ENCODE peak calls at places on chromosome 7, in four cellular contexts. H is tibial nerve, N is H54, B is GM23338. P is an unnamed sample.

GRCh38 chr7:39749177-39749576 is 125.8 kb downstream of the RALA start:
- DNase-seq in H (no peak), N (peak), B (no peak), P (no peak)

GRCh38 chr7:70585071-70585470 is 546.9 kb upstream of the GALNT17 start:
- DNase-seq in H (no peak), N (no peak), B (peak), P (no peak)

GRCh38 chr7:39587393-39587792 is 21.2 kb downstream of the YAE1 start:
- DNase-seq in H (no peak), N (peak), B (no peak), P (no peak)

GRCh38 chr7:106054133-106054532 is 58.0 kb downstream of the SYPL1 start:
- DNase-seq in H (no peak), N (no peak), B (no peak), P (no peak)

GRCh38 chr7:37901890-37902524 is 14.6 kb downstream of the SFRP4 start:
- DNase-seq in H (no peak), N (no peak), B (no peak), P (no peak)

GRCh38 chr7:83413425-83413824 is 235.5 kb downstream of the SEMA3E start:
- DNase-seq in H (no peak), N (no peak), B (no peak), P (no peak)

GRCh38 chr7:129556607-129557120 is 54.3 kb downstream of the SMKR1 start:
- DNase-seq in H (no peak), N (no peak), B (no peak), P (no peak)

GRCh38 chr7:103990991-103991390 is 1.5 kb upstream of the RELN start:
- DNase-seq in H (no peak), N (no peak), B (no peak), P (no peak)

GRCh38 chr7:94179466-94179865 is 175.3 kb upstream of the BET1 start:
- DNase-seq in H (no peak), N (no peak), B (no peak), P (no peak)

GRCh38 chr7:148661471-148661870 is 37.2 kb upstream of the CUL1 start:
- DNase-seq in H (no peak), N (no peak), B (no peak), P (no peak)

GRCh38 chr7:30920021-30920583 is 8.4 kb downstream of the AQP1 start:
- DNase-seq in H (peak), N (no peak), B (no peak), P (no peak)

GRCh38 chr7:98266840-98267239 is 14.6 kb upstream of the BRI3 start:
- DNase-seq in H (no peak), N (no peak), B (no peak), P (no peak)

GRCh38 chr7:1176891-1177373 is 16.9 kb upstream of the ZFAND2A start:
- DNase-seq in H (peak), N (no peak), B (peak), P (no peak)

P was measured in pons.